ENCODE peak calls at places on chromosomes 7 and 10, in seven cellular contexts. One of them, this sample, is unnamed.

GRCh38 chr10:16856092-16856491 is 38.9 kb upstream of the RSU1 start:
- DNase-seq in cardiac muscle cell: no peak
- DNase-seq in NB4: no peak
- DNase-seq in AG10803: no peak
- DNase-seq in MM.1S: no peak
- DNase-seq in CD8-positive, alpha-beta T cell: no peak
- DNase-seq in PC-3: peak; percentile 16
- DNase-seq in this sample: no peak

GRCh38 chr7:25856056-25856780 is 295.8 kb upstream of the NFE2L3 start:
- DNase-seq in cardiac muscle cell: peak; percentile 61
- DNase-seq in NB4: peak; percentile 74
- DNase-seq in AG10803: peak; percentile 40
- DNase-seq in MM.1S: no peak
- DNase-seq in CD8-positive, alpha-beta T cell: no peak
- DNase-seq in PC-3: no peak
- DNase-seq in this sample: no peak

GRCh38 chr10:77911535-77912123 is 14.9 kb downstream of the DLG5 start:
- DNase-seq in cardiac muscle cell: no peak
- DNase-seq in NB4: peak; percentile 49
- DNase-seq in AG10803: peak; percentile 22
- DNase-seq in MM.1S: no peak
- DNase-seq in CD8-positive, alpha-beta T cell: no peak
- DNase-seq in PC-3: peak; percentile 96
- DNase-seq in this sample: peak; percentile 35

GRCh38 chr10:1654811-1655356 is 82.4 kb downstream of the ADARB2 start:
- DNase-seq in cardiac muscle cell: no peak
- DNase-seq in NB4: no peak
- DNase-seq in AG10803: no peak
- DNase-seq in MM.1S: no peak
- DNase-seq in CD8-positive, alpha-beta T cell: no peak
- DNase-seq in PC-3: no peak
- DNase-seq in this sample: no peak

GRCh38 chr10:92290076-92290836 is 622 bp downstream of the CPEB3 start:
- DNase-seq in cardiac muscle cell: peak; percentile 42
- DNase-seq in NB4: peak; percentile 52
- DNase-seq in AG10803: peak; percentile 38
- DNase-seq in MM.1S: peak; percentile 57
- DNase-seq in CD8-positive, alpha-beta T cell: peak; percentile 30
- DNase-seq in PC-3: peak; percentile 44
- DNase-seq in this sample: peak; percentile 23

GRCh38 chr7:32299133-32299702 is 191.0 kb downstream of the LSM5 start:
- DNase-seq in cardiac muscle cell: peak; percentile 55
- DNase-seq in NB4: no peak
- DNase-seq in AG10803: no peak
- DNase-seq in MM.1S: no peak
- DNase-seq in CD8-positive, alpha-beta T cell: no peak
- DNase-seq in PC-3: no peak
- DNase-seq in this sample: no peak

GRCh38 chr7:73451780-73452398 is 18.3 kb downstream of the FZD9 start:
- DNase-seq in cardiac muscle cell: peak; percentile 69
- DNase-seq in NB4: peak; percentile 78
- DNase-seq in AG10803: peak; percentile 59
- DNase-seq in MM.1S: peak; percentile 40
- DNase-seq in CD8-positive, alpha-beta T cell: peak; percentile 21
- DNase-seq in PC-3: peak; percentile 67
- DNase-seq in this sample: peak; percentile 48

GRCh38 chr7:137151056-137151731 is 192.3 kb downstream of the PTN start:
- DNase-seq in cardiac muscle cell: peak; percentile 52
- DNase-seq in NB4: no peak
- DNase-seq in AG10803: peak; percentile 11
- DNase-seq in MM.1S: no peak
- DNase-seq in CD8-positive, alpha-beta T cell: no peak
- DNase-seq in PC-3: peak; percentile 58
- DNase-seq in this sample: peak; percentile 25

GRCh38 chr7:37432240-37432917 is 16.3 kb downstream of the ELMO1 start:
- DNase-seq in cardiac muscle cell: no peak
- DNase-seq in NB4: no peak
- DNase-seq in AG10803: no peak
- DNase-seq in MM.1S: no peak
- DNase-seq in CD8-positive, alpha-beta T cell: peak; percentile 22
- DNase-seq in PC-3: no peak
- DNase-seq in this sample: no peak

GRCh38 chr10:71138126-71138860 is 74.1 kb upstream of the UNC5B start:
- DNase-seq in cardiac muscle cell: no peak
- DNase-seq in NB4: no peak
- DNase-seq in AG10803: no peak
- DNase-seq in MM.1S: no peak
- DNase-seq in CD8-positive, alpha-beta T cell: no peak
- DNase-seq in PC-3: no peak
- DNase-seq in this sample: no peak

GRCh38 chr10:119139464-119140067 is 25.9 kb downstream of the SFXN4 start:
- DNase-seq in cardiac muscle cell: no peak
- DNase-seq in NB4: peak; percentile 79
- DNase-seq in AG10803: peak; percentile 31
- DNase-seq in MM.1S: no peak
- DNase-seq in CD8-positive, alpha-beta T cell: peak; percentile 49
- DNase-seq in PC-3: peak; percentile 30
- DNase-seq in this sample: peak; percentile 61

GRCh38 chr10:43461950-43462349 is 25.0 kb downstream of the ZNF487 start:
- DNase-seq in cardiac muscle cell: peak; percentile 81
- DNase-seq in NB4: peak; percentile 85
- DNase-seq in AG10803: peak; percentile 83
- DNase-seq in MM.1S: peak; percentile 84
- DNase-seq in CD8-positive, alpha-beta T cell: peak; percentile 13
- DNase-seq in PC-3: peak; percentile 95
- DNase-seq in this sample: peak; percentile 88

GRCh38 chr10:86301971-86302370 is 64.6 kb downstream of the GRID1 start:
- DNase-seq in cardiac muscle cell: no peak
- DNase-seq in NB4: no peak
- DNase-seq in AG10803: no peak
- DNase-seq in MM.1S: no peak
- DNase-seq in CD8-positive, alpha-beta T cell: no peak
- DNase-seq in PC-3: no peak
- DNase-seq in this sample: no peak

GRCh38 chr7:12493866-12494265 is 76.7 kb upstream of the SCIN start:
- DNase-seq in cardiac muscle cell: no peak
- DNase-seq in NB4: no peak
- DNase-seq in AG10803: no peak
- DNase-seq in MM.1S: no peak
- DNase-seq in CD8-positive, alpha-beta T cell: no peak
- DNase-seq in PC-3: peak; percentile 75
- DNase-seq in this sample: no peak

GRCh38 chr10:122461729-122462532 is 578 bp downstream of the HTRA1 start:
- DNase-seq in cardiac muscle cell: peak; percentile 58
- DNase-seq in NB4: no peak
- DNase-seq in AG10803: no peak
- DNase-seq in MM.1S: no peak
- DNase-seq in CD8-positive, alpha-beta T cell: no peak
- DNase-seq in PC-3: peak; percentile 15
- DNase-seq in this sample: peak; percentile 57

GRCh38 chr7:79874797-79875196 is 259.8 kb upstream of the GNAI1 start:
- DNase-seq in cardiac muscle cell: no peak
- DNase-seq in NB4: no peak
- DNase-seq in AG10803: no peak
- DNase-seq in MM.1S: no peak
- DNase-seq in CD8-positive, alpha-beta T cell: no peak
- DNase-seq in PC-3: no peak
- DNase-seq in this sample: no peak

GRCh38 chr10:76150139-76150885 is 718.9 kb downstream of the LRMDA start:
- DNase-seq in cardiac muscle cell: peak; percentile 38
- DNase-seq in NB4: no peak
- DNase-seq in AG10803: peak; percentile 11
- DNase-seq in MM.1S: no peak
- DNase-seq in CD8-positive, alpha-beta T cell: no peak
- DNase-seq in PC-3: peak; percentile 50
- DNase-seq in this sample: no peak

GRCh38 chr10:86662186-86663045 is 5.9 kb upstream of the LDB3 start:
- DNase-seq in cardiac muscle cell: no peak
- DNase-seq in NB4: no peak
- DNase-seq in AG10803: no peak
- DNase-seq in MM.1S: no peak
- DNase-seq in CD8-positive, alpha-beta T cell: no peak
- DNase-seq in PC-3: no peak
- DNase-seq in this sample: no peak

GRCh38 chr7:147423875-147424274 is 1166.7 kb upstream of the C7orf33 start:
- DNase-seq in cardiac muscle cell: no peak
- DNase-seq in NB4: no peak
- DNase-seq in AG10803: no peak
- DNase-seq in MM.1S: no peak
- DNase-seq in CD8-positive, alpha-beta T cell: no peak
- DNase-seq in PC-3: no peak
- DNase-seq in this sample: no peak

GRCh38 chr7:35657125-35657524 is 37.8 kb downstream of the HERPUD2 start:
- DNase-seq in cardiac muscle cell: no peak
- DNase-seq in NB4: no peak
- DNase-seq in AG10803: no peak
- DNase-seq in MM.1S: no peak
- DNase-seq in CD8-positive, alpha-beta T cell: no peak
- DNase-seq in PC-3: no peak
- DNase-seq in this sample: no peak

GRCh38 chr7:87628780-87629569 is 777 bp downstream of the RUNDC3B start:
- DNase-seq in cardiac muscle cell: peak; percentile 51
- DNase-seq in NB4: no peak
- DNase-seq in AG10803: no peak
- DNase-seq in MM.1S: peak; percentile 69
- DNase-seq in CD8-positive, alpha-beta T cell: peak; percentile 15
- DNase-seq in PC-3: no peak
- DNase-seq in this sample: peak; percentile 19

GRCh38 chr10:103752680-103753248 is 102.6 kb downstream of the SH3PXD2A start:
- DNase-seq in cardiac muscle cell: no peak
- DNase-seq in NB4: peak; percentile 62
- DNase-seq in AG10803: no peak
- DNase-seq in MM.1S: peak; percentile 55
- DNase-seq in CD8-positive, alpha-beta T cell: no peak
- DNase-seq in PC-3: peak; percentile 61
- DNase-seq in this sample: no peak

GRCh38 chr7:143005632-143006260 is 21.2 kb downstream of the OR9A2 start:
- DNase-seq in cardiac muscle cell: no peak
- DNase-seq in NB4: no peak
- DNase-seq in AG10803: no peak
- DNase-seq in MM.1S: no peak
- DNase-seq in CD8-positive, alpha-beta T cell: no peak
- DNase-seq in PC-3: no peak
- DNase-seq in this sample: no peak

GRCh38 chr10:74585231-74586087 is 240.9 kb upstream of the KAT6B start:
- DNase-seq in cardiac muscle cell: no peak
- DNase-seq in NB4: no peak
- DNase-seq in AG10803: peak; percentile 12
- DNase-seq in MM.1S: peak; percentile 81
- DNase-seq in CD8-positive, alpha-beta T cell: peak; percentile 41
- DNase-seq in PC-3: no peak
- DNase-seq in this sample: peak; percentile 22

GRCh38 chr7:12771378-12771877 is 84.0 kb downstream of the ARL4A start:
- DNase-seq in cardiac muscle cell: no peak
- DNase-seq in NB4: no peak
- DNase-seq in AG10803: peak; percentile 70
- DNase-seq in MM.1S: no peak
- DNase-seq in CD8-positive, alpha-beta T cell: no peak
- DNase-seq in PC-3: no peak
- DNase-seq in this sample: peak; percentile 23

GRCh38 chr10:44467900-44468299 is 83.0 kb upstream of the CXCL12 start:
- DNase-seq in cardiac muscle cell: no peak
- DNase-seq in NB4: no peak
- DNase-seq in AG10803: no peak
- DNase-seq in MM.1S: no peak
- DNase-seq in CD8-positive, alpha-beta T cell: no peak
- DNase-seq in PC-3: no peak
- DNase-seq in this sample: no peak
- H3K4me3 ChIP-seq in cardiac muscle cell: no peak overlapping the region
- H3K4me3 ChIP-seq in NB4: no peak overlapping the region
- H3K4me3 ChIP-seq in AG10803: no peak overlapping the region
- H3K4me3 ChIP-seq in MM.1S: no peak overlapping the region
- H3K4me3 ChIP-seq in CD8-positive, alpha-beta T cell: no peak overlapping the region
- H3K4me3 ChIP-seq in PC-3: no peak overlapping the region
- H3K4me3 ChIP-seq in this sample: no peak overlapping the region

GRCh38 chr7:141974831-141975230 is 1.3 kb upstream of the TAS2R38 start:
- DNase-seq in cardiac muscle cell: no peak
- DNase-seq in NB4: peak; percentile 60
- DNase-seq in AG10803: no peak
- DNase-seq in MM.1S: peak; percentile 87
- DNase-seq in CD8-positive, alpha-beta T cell: no peak
- DNase-seq in PC-3: peak; percentile 52
- DNase-seq in this sample: no peak
- TF ChIP-seq CTCF in cardiac muscle cell: no peak
- TF ChIP-seq CTCF in NB4: peak; percentile 46
- TF ChIP-seq CTCF in AG10803: peak; percentile 8
- TF ChIP-seq CTCF in MM.1S: peak; percentile 77
- TF ChIP-seq CTCF in CD8-positive, alpha-beta T cell: no peak
- TF ChIP-seq CTCF in PC-3: peak; percentile 52
- TF ChIP-seq CTCF in this sample: no peak

GRCh38 chr7:151063212-151063561 is 3.8 kb downstream of the SLC4A2 start:
- DNase-seq in cardiac muscle cell: no peak
- DNase-seq in NB4: no peak
- DNase-seq in AG10803: peak; percentile 71
- DNase-seq in MM.1S: no peak
- DNase-seq in CD8-positive, alpha-beta T cell: no peak
- DNase-seq in PC-3: peak; percentile 52
- DNase-seq in this sample: peak; percentile 66

GRCh38 chr7:151060416-151061234 is 1.2 kb downstream of the SLC4A2 start:
- DNase-seq in cardiac muscle cell: no peak
- DNase-seq in NB4: peak; percentile 71
- DNase-seq in AG10803: no peak
- DNase-seq in MM.1S: no peak
- DNase-seq in CD8-positive, alpha-beta T cell: no peak
- DNase-seq in PC-3: peak; percentile 60
- DNase-seq in this sample: peak; percentile 64

GRCh38 chr7:151062399-151063211 is 3.2 kb downstream of the SLC4A2 start:
- DNase-seq in cardiac muscle cell: peak; percentile 93
- DNase-seq in NB4: no peak
- DNase-seq in AG10803: peak; percentile 64
- DNase-seq in MM.1S: no peak
- DNase-seq in CD8-positive, alpha-beta T cell: no peak
- DNase-seq in PC-3: peak; percentile 67
- DNase-seq in this sample: peak; percentile 72

GRCh38 chr7:151061241-151062110 is 2.1 kb downstream of the SLC4A2 start:
- DNase-seq in cardiac muscle cell: no peak
- DNase-seq in NB4: peak; percentile 79
- DNase-seq in AG10803: no peak
- DNase-seq in MM.1S: no peak
- DNase-seq in CD8-positive, alpha-beta T cell: no peak
- DNase-seq in PC-3: no peak
- DNase-seq in this sample: no peak

GRCh38 chr7:151062111-151062398 is 2.7 kb downstream of the SLC4A2 start:
- DNase-seq in cardiac muscle cell: no peak
- DNase-seq in NB4: no peak
- DNase-seq in AG10803: no peak
- DNase-seq in MM.1S: no peak
- DNase-seq in CD8-positive, alpha-beta T cell: no peak
- DNase-seq in PC-3: no peak
- DNase-seq in this sample: no peak
- H3K4me3 ChIP-seq in cardiac muscle cell: peak overlapping the region; percentile 12
- H3K4me3 ChIP-seq in NB4: no peak overlapping the region
- H3K4me3 ChIP-seq in AG10803: peak overlapping the region; percentile 9
- H3K4me3 ChIP-seq in MM.1S: no peak overlapping the region
- H3K4me3 ChIP-seq in CD8-positive, alpha-beta T cell: no peak overlapping the region
- H3K4me3 ChIP-seq in PC-3: peak overlapping the region; percentile 86
- H3K4me3 ChIP-seq in this sample: peak overlapping the region; percentile 15

DNA sequence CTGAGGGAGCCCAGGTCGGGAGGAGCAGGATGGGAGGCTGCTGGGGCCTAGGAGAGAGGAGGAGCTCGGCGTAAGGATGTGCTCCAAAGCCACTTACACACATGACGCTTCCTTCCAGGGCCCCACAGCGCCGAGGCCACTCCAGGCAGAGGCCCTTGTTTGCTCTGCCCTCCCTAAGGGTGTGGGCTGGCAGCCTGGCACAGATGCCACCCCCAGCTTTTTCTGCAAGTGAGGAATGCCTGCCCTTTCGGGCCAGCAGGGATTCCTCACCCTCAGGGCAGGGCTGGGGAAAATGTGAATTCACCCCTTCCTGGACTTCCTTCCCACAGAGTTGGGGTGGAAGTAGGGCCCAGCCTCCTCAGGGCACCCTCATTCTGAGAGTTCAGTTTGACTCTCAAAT is 5.6 kb upstream of the AQP1 start:
- DNase-seq in cardiac muscle cell: no peak
- DNase-seq in NB4: no peak
- DNase-seq in AG10803: no peak
- DNase-seq in MM.1S: no peak
- DNase-seq in CD8-positive, alpha-beta T cell: no peak
- DNase-seq in PC-3: no peak
- DNase-seq in this sample: no peak
- TF ChIP-seq CTCF in cardiac muscle cell: no peak
- TF ChIP-seq CTCF in NB4: no peak
- TF ChIP-seq CTCF in AG10803: no peak
- TF ChIP-seq CTCF in MM.1S: no peak
- TF ChIP-seq CTCF in CD8-positive, alpha-beta T cell: no peak
- TF ChIP-seq CTCF in PC-3: no peak
- TF ChIP-seq CTCF in this sample: no peak